ENCODE peak calls at places on chromosomes 12 and 14, in eight cellular contexts. S is fibroblast of pulmonary artery; G is GM23338; P is Right ventricle myocardium inferior; J is naive thymus-derived CD8-positive, alpha-beta T cell; H is activated naive CD4-positive, alpha-beta T cell treated with Interleukin-2 at 50 U/mL for 16 hours; N is gastrocnemius medialis; Q is ureter. V is an unnamed sample.

GRCh38 chr12:7994731-7995205 is 37.7 kb upstream of the FOXJ2 start:
- DNase-seq in S (peak), G (peak), P (no peak), J (no peak), H (no peak), N (no peak), Q (no peak), V (no peak)

GRCh38 chr14:65286443-65286842 is 126.1 kb upstream of the FUT8 start:
- DNase-seq in S (peak), G (peak), P (no peak), J (no peak), H (no peak), N (no peak), Q (no peak), V (no peak)

GRCh38 chr12:26557326-26557725 is 275.7 kb downstream of the ITPR2 start:
- DNase-seq in S (no peak), G (no peak), P (no peak), J (no peak), H (no peak), N (no peak), Q (no peak), V (no peak)

GRCh38 chr12:102534899-102535298 is 54.5 kb upstream of the IGF1 start:
- DNase-seq in S (no peak), G (no peak), P (peak), J (no peak), H (no peak), N (no peak), Q (no peak), V (no peak)

GRCh38 chr14:66634876-66635275 is 126.9 kb downstream of the GPHN start:
- DNase-seq in S (peak), G (no peak), P (no peak), J (no peak), H (no peak), N (no peak), Q (no peak), V (no peak)

GRCh38 chr14:89121961-89122675 is 294.9 kb downstream of the FOXN3 start:
- DNase-seq in S (no peak), G (peak), P (no peak), J (no peak), H (no peak), N (no peak), Q (no peak), V (no peak)

GRCh38 chr12:120352117-120352516 is 16.8 kb downstream of the MSI1 start:
- DNase-seq in S (peak), G (no peak), P (no peak), J (no peak), H (no peak), N (no peak), Q (no peak), V (no peak)

GRCh38 chr12:5081016-5081415 is 37.3 kb downstream of the KCNA5 start:
- DNase-seq in S (no peak), G (peak), P (peak), J (no peak), H (no peak), N (no peak), Q (no peak), V (no peak)